ENCODE peak calls at places on chromosomes 13 and 19, in five cellular contexts. One of them, this sample, is unnamed.

GRCh38 chr13:111361046-111361872 is 40.8 kb downstream of the TEX29 start:
- DNase-seq in ovary: no peak
- DNase-seq in tibial nerve: no peak
- DNase-seq in tibial artery: no peak
- DNase-seq in testis: no peak
- DNase-seq in this sample: no peak

GRCh38 chr13:46893221-46893620 is 3.6 kb downstream of the HTR2A start:
- DNase-seq in tibial artery: no peak
- DNase-seq in ovary: no peak
- DNase-seq in testis: no peak
- DNase-seq in tibial nerve: no peak
- DNase-seq in this sample: no peak

GRCh38 chr19:56144396-56144795 is 3.3 kb downstream of the ZNF444 start:
- DNase-seq in tibial nerve: no peak
- DNase-seq in testis: no peak
- DNase-seq in tibial artery: no peak
- DNase-seq in ovary: no peak
- DNase-seq in this sample: no peak

GRCh38 chr13:52785721-52786120 is 46.1 kb upstream of the CNMD start:
- DNase-seq in testis: no peak
- DNase-seq in tibial artery: no peak
- DNase-seq in tibial nerve: no peak
- DNase-seq in ovary: no peak
- DNase-seq in this sample: no peak

GRCh38 chr13:33125821-33126570 is 109.8 kb downstream of the KL start:
- DNase-seq in tibial artery: peak
- DNase-seq in ovary: peak
- DNase-seq in tibial nerve: peak
- DNase-seq in testis: peak
- DNase-seq in this sample: no peak

GRCh38 chr13:93147293-93147645 is 79.3 kb upstream of the GPC6 start:
- DNase-seq in testis: no peak
- DNase-seq in ovary: no peak
- DNase-seq in tibial nerve: no peak
- DNase-seq in tibial artery: no peak
- DNase-seq in this sample: no peak

GRCh38 chr13:112750570-112750969 is 60.7 kb downstream of the ATP11A start:
- DNase-seq in tibial nerve: no peak
- DNase-seq in ovary: no peak
- DNase-seq in tibial artery: no peak
- DNase-seq in testis: no peak
- DNase-seq in this sample: no peak

GRCh38 chr19:23440791-23441190 is 45.5 kb upstream of the ZNF91 start:
- DNase-seq in tibial nerve: no peak
- DNase-seq in tibial artery: no peak
- DNase-seq in ovary: no peak
- DNase-seq in testis: peak
- DNase-seq in this sample: no peak

GRCh38 chr19:45791744-45792481 is 732 bp downstream of the DMWD start:
- DNase-seq in testis: no peak
- DNase-seq in ovary: no peak
- DNase-seq in tibial artery: no peak
- DNase-seq in tibial nerve: no peak
- DNase-seq in this sample: no peak

GRCh38 chr13:102361113-102361512 is 40.7 kb downstream of the FGF14 start:
- DNase-seq in tibial artery: no peak
- DNase-seq in ovary: no peak
- DNase-seq in tibial nerve: no peak
- DNase-seq in testis: no peak
- DNase-seq in this sample: no peak

GRCh38 chr13:33251131-33251629 is 34.4 kb downstream of the STARD13 start:
- DNase-seq in tibial nerve: no peak
- DNase-seq in testis: no peak
- DNase-seq in tibial artery: no peak
- DNase-seq in ovary: no peak
- DNase-seq in this sample: no peak

GRCh38 chr13:64423467-64423866 is 2806.7 kb downstream of the PCDH9 start:
- DNase-seq in ovary: no peak
- DNase-seq in tibial artery: no peak
- DNase-seq in tibial nerve: no peak
- DNase-seq in testis: no peak
- DNase-seq in this sample: no peak

GRCh38 chr13:88707652-88708051 is 1036.5 kb downstream of the SLITRK5 start:
- DNase-seq in tibial artery: no peak
- DNase-seq in testis: no peak
- DNase-seq in ovary: no peak
- DNase-seq in tibial nerve: no peak
- DNase-seq in this sample: no peak

GRCh38 chr19:1826557-1827521 is 14.8 kb upstream of the ATP8B3 start:
- DNase-seq in tibial nerve: no peak
- DNase-seq in testis: peak
- DNase-seq in ovary: peak
- DNase-seq in tibial artery: no peak
- DNase-seq in this sample: peak

GRCh38 chr19:45591004-45591637 is 6.5 kb upstream of the OPA3 start:
- DNase-seq in ovary: no peak
- DNase-seq in testis: peak
- DNase-seq in tibial artery: no peak
- DNase-seq in tibial nerve: no peak
- DNase-seq in this sample: peak

GRCh38 chr19:56138069-56138468 is 3.0 kb upstream of the ZNF444 start:
- DNase-seq in testis: no peak
- DNase-seq in ovary: no peak
- DNase-seq in tibial artery: no peak
- DNase-seq in tibial nerve: no peak
- DNase-seq in this sample: no peak

GRCh38 chr13:105442941-105443340 is 1092.5 kb downstream of the EFNB2 start:
- DNase-seq in tibial nerve: no peak
- DNase-seq in ovary: no peak
- DNase-seq in testis: no peak
- DNase-seq in tibial artery: no peak
- DNase-seq in this sample: no peak

GRCh38 chr13:73059460-73060250 is 850 bp downstream of the KLF5 start:
- DNase-seq in testis: peak
- DNase-seq in tibial nerve: no peak
- DNase-seq in tibial artery: peak
- DNase-seq in ovary: peak
- DNase-seq in this sample: peak
- TF ChIP-seq CTCF in testis: peak
- TF ChIP-seq CTCF in tibial nerve: no peak
- TF ChIP-seq CTCF in tibial artery: no peak
- TF ChIP-seq CTCF in ovary: no peak
- TF ChIP-seq CTCF in this sample: no peak

GRCh38 chr19:3955688-3956087 is 15.2 kb downstream of the DAPK3 start:
- DNase-seq in tibial nerve: no peak
- DNase-seq in ovary: no peak
- DNase-seq in testis: no peak
- DNase-seq in tibial artery: no peak
- DNase-seq in this sample: peak
- H3K27ac ChIP-seq in tibial nerve: no peak
- H3K27ac ChIP-seq in ovary: no peak
- H3K27ac ChIP-seq in testis: no peak
- H3K27ac ChIP-seq in tibial artery: peak
- H3K27ac ChIP-seq in this sample: no peak

GRCh38 chr19:40499320-40499719 is 32.5 kb downstream of the SPTBN4 start:
- DNase-seq in ovary: no peak
- DNase-seq in tibial nerve: no peak
- DNase-seq in testis: no peak
- DNase-seq in tibial artery: no peak
- DNase-seq in this sample: no peak

GRCh38 chr19:40503300-40503699 is 36.5 kb downstream of the SPTBN4 start:
- DNase-seq in tibial nerve: no peak
- DNase-seq in testis: peak
- DNase-seq in ovary: no peak
- DNase-seq in tibial artery: no peak
- DNase-seq in this sample: no peak

GRCh38 chr19:40501599-40501998 is 34.8 kb downstream of the SPTBN4 start:
- DNase-seq in tibial artery: no peak
- DNase-seq in testis: no peak
- DNase-seq in ovary: no peak
- DNase-seq in tibial nerve: no peak
- DNase-seq in this sample: no peak

GRCh38 chr19:40502081-40502480 is 35.3 kb downstream of the SPTBN4 start:
- DNase-seq in tibial artery: no peak
- DNase-seq in testis: no peak
- DNase-seq in ovary: no peak
- DNase-seq in tibial nerve: no peak
- DNase-seq in this sample: no peak

GRCh38 chr19:40502647-40503046 is 35.8 kb downstream of the SPTBN4 start:
- DNase-seq in ovary: no peak
- DNase-seq in tibial nerve: no peak
- DNase-seq in testis: no peak
- DNase-seq in tibial artery: no peak
- DNase-seq in this sample: no peak
- TF ChIP-seq CTCF in ovary: no peak
- TF ChIP-seq CTCF in tibial nerve: no peak
- TF ChIP-seq CTCF in testis: no peak
- TF ChIP-seq CTCF in tibial artery: no peak
- TF ChIP-seq CTCF in this sample: no peak

DNA sequence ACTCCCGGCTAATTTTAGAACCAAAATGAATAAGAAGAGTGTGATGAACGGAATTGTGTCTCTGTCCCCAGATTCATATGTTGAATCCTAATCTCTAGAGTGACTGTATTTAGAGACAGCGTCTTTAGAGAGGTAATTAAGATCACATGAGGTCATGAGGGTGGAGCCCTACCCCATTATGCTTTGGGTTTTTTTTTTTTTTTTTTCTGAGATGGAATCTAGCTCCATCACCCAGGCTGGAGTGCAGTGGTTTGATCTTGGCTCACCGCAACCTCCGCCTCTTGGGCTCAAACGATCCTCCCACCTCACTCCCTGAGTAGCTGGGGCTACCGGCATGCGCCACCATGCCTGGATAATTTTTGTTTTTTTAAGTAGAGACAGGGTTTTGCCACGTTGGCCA is 27.9 kb downstream of the FBXO27 start:
- DNase-seq in tibial nerve: no peak
- DNase-seq in testis: no peak
- DNase-seq in ovary: no peak
- DNase-seq in tibial artery: no peak
- DNase-seq in this sample: no peak
- H3K27ac ChIP-seq in tibial nerve: no peak
- H3K27ac ChIP-seq in testis: no peak
- H3K27ac ChIP-seq in ovary: no peak
- H3K27ac ChIP-seq in tibial artery: no peak
- H3K27ac ChIP-seq in this sample: no peak

GRCh38 chr19:30276312-30276884 is 95.8 kb upstream of the ZNF536 start:
- DNase-seq in tibial nerve: no peak
- DNase-seq in tibial artery: no peak
- DNase-seq in testis: no peak
- DNase-seq in ovary: no peak
- DNase-seq in this sample: no peak

GRCh38 chr19:30272554-30272953 is 99.6 kb upstream of the ZNF536 start:
- DNase-seq in tibial nerve: no peak
- DNase-seq in testis: no peak
- DNase-seq in tibial artery: no peak
- DNase-seq in ovary: no peak
- DNase-seq in this sample: no peak

GRCh38 chr19:30269638-30270037 is 102.5 kb upstream of the ZNF536 start:
- DNase-seq in testis: no peak
- DNase-seq in tibial artery: no peak
- DNase-seq in ovary: no peak
- DNase-seq in tibial nerve: no peak
- DNase-seq in this sample: no peak

GRCh38 chr19:30274987-30275386 is 97.2 kb upstream of the ZNF536 start:
- DNase-seq in ovary: no peak
- DNase-seq in tibial artery: no peak
- DNase-seq in tibial nerve: no peak
- DNase-seq in testis: no peak
- DNase-seq in this sample: no peak

GRCh38 chr19:30273184-30273583 is 99.0 kb upstream of the ZNF536 start:
- DNase-seq in ovary: no peak
- DNase-seq in tibial artery: no peak
- DNase-seq in tibial nerve: no peak
- DNase-seq in testis: no peak
- DNase-seq in this sample: no peak
- TF ChIP-seq CTCF in ovary: no peak
- TF ChIP-seq CTCF in tibial artery: no peak
- TF ChIP-seq CTCF in tibial nerve: no peak
- TF ChIP-seq CTCF in testis: no peak
- TF ChIP-seq CTCF in this sample: no peak